ENCODE peak calls at places on chromosomes 16 and 17, in seven cellular contexts. S is fibroblast of the aortic adventitia, W is psoas muscle, I is lung, H is heart left ventricle, Q is NB4, O is A549. T is an unnamed sample.

GRCh38 chr16:30187971-30188561 is 4.7 kb downstream of the CORO1A start:
- DNase-seq in Q (no peak), I (no peak), W (no peak), S (no peak), H (no peak), O (no peak), T (no peak)

GRCh38 chr17:83087788-83088360 is 8.5 kb downstream of the METRNL start:
- DNase-seq in Q (no peak), S (no peak), H (no peak), W (no peak), O (no peak), I (no peak), T (no peak)

GRCh38 chr17:8831234-8831849 is 32.2 kb upstream of the MFSD6L start:
- DNase-seq in H (no peak), O (no peak), Q (no peak), S (no peak), I (no peak), W (no peak), T (no peak)

GRCh38 chr17:31561469-31562412 is 170.3 kb downstream of the RAB11FIP4 start:
- DNase-seq in O (no peak), Q (peak; percentile 68), W (peak; percentile 52), S (peak; percentile 63), H (no peak), I (no peak), T (peak; percentile 52)

GRCh38 chr16:2295056-2295798 is 27.3 kb upstream of the RNPS1 start:
- DNase-seq in Q (peak; percentile 67), W (no peak), I (no peak), O (no peak), H (no peak), S (no peak), T (no peak)

GRCh38 chr17:6753006-6753445 is 2.8 kb upstream of the XAF1 start:
- DNase-seq in I (peak; percentile 41), O (no peak), W (peak; percentile 59), Q (peak; percentile 82), S (peak; percentile 78), H (peak; percentile 81), T (peak; percentile 84)

GRCh38 chr17:76446449-76447231 is 6.3 kb downstream of the UBE2O start:
- DNase-seq in W (no peak), O (peak; percentile 84), Q (peak; percentile 20), I (peak; percentile 61), H (no peak), S (peak; percentile 78), T (peak; percentile 95)

GRCh38 chr16:56569971-56570370 is 5.1 kb downstream of the MT4 start:
- DNase-seq in H (no peak), S (no peak), O (no peak), Q (no peak), I (no peak), W (no peak), T (no peak)

GRCh38 chr17:55814377-55814776 is 63.5 kb downstream of the PCTP start:
- DNase-seq in I (no peak), W (no peak), O (peak; percentile 20), Q (no peak), S (no peak), H (peak; percentile 49), T (no peak)

GRCh38 chr17:4004517-4005295 is 40.5 kb upstream of the ATP2A3 start:
- DNase-seq in H (peak; percentile 57), S (peak; percentile 21), I (peak; percentile 47), Q (peak; percentile 64), W (peak; percentile 50), O (peak; percentile 56), T (peak; percentile 39)

GRCh38 chr16:82050506-82050905 is 15.5 kb downstream of the HSD17B2 start:
- DNase-seq in W (no peak), S (no peak), O (no peak), Q (no peak), I (no peak), H (no peak), T (no peak)

GRCh38 chr17:75774988-75775668 is 9.5 kb upstream of the UNK start:
- DNase-seq in O (no peak), I (no peak), Q (no peak), S (peak; percentile 45), H (no peak), W (no peak), T (no peak)

GRCh38 chr16:27960619-27961295 is 102.8 kb downstream of the GSG1L start:
- DNase-seq in I (no peak), Q (no peak), H (no peak), O (no peak), W (no peak), S (no peak), T (no peak)

GRCh38 chr17:77778636-77779524 is 179.6 kb upstream of the TNRC6C start:
- DNase-seq in Q (no peak), O (peak; percentile 35), S (no peak), H (peak; percentile 80), I (peak; percentile 39), W (peak; percentile 61), T (no peak)

GRCh38 chr16:47197536-47198179 is 53.9 kb upstream of the NETO2 start:
- DNase-seq in I (no peak), H (peak; percentile 42), Q (peak; percentile 39), S (peak; percentile 72), W (peak; percentile 31), O (no peak), T (peak; percentile 28)

GRCh38 chr16:67652578-67653130 is 7.4 kb downstream of the ACD start:
- DNase-seq in O (no peak), S (no peak), H (no peak), W (no peak), Q (peak; percentile 50), I (no peak), T (no peak)

GRCh38 chr17:73795730-73796129 is 151.5 kb upstream of the SDK2 start:
- DNase-seq in S (no peak), Q (no peak), H (no peak), I (no peak), O (no peak), W (no peak), T (no peak)

GRCh38 chr17:60095830-60096229 is 17.1 kb upstream of the HEATR6 start:
- DNase-seq in W (no peak), Q (no peak), O (no peak), H (no peak), S (no peak), I (no peak), T (no peak)

DNA sequence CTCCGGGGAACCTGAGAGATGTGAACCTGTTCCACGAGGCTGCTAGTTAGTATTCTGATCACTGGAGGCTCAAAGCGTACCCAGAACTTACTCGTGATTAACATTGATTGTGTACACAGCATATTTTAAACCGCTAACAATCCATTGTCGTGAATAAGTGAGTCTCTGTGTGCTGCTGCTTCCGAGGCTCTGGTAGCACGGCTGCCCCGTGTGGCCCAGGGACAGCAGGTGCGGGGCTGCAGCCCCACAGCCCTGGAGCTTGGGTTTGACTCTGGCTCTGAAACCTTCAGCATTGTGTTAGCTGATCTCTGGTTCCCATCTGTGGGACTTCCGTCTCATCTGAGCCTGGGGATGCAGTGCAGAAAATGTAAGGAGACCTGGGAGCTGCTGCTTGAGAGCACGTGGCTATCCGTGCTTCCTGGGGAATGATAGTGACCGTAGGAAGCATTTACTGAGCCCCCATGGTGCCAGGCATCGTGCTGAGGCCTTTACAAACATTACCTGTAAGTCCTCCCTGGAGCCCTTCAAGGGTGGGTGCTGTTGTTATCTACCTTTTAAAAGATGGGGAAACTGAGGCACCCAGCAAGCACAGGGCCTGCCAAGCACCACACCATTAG is 190.8 kb upstream of the CHMP6 start:
- DNase-seq in Q (no peak), I (no peak), W (no peak), S (no peak), O (no peak), H (no peak), T (no peak)
- TF ChIP-seq CTCF in Q (no peak), I (no peak), W (no peak), S (no peak), O (no peak), H (no peak), T (no peak)

DNA sequence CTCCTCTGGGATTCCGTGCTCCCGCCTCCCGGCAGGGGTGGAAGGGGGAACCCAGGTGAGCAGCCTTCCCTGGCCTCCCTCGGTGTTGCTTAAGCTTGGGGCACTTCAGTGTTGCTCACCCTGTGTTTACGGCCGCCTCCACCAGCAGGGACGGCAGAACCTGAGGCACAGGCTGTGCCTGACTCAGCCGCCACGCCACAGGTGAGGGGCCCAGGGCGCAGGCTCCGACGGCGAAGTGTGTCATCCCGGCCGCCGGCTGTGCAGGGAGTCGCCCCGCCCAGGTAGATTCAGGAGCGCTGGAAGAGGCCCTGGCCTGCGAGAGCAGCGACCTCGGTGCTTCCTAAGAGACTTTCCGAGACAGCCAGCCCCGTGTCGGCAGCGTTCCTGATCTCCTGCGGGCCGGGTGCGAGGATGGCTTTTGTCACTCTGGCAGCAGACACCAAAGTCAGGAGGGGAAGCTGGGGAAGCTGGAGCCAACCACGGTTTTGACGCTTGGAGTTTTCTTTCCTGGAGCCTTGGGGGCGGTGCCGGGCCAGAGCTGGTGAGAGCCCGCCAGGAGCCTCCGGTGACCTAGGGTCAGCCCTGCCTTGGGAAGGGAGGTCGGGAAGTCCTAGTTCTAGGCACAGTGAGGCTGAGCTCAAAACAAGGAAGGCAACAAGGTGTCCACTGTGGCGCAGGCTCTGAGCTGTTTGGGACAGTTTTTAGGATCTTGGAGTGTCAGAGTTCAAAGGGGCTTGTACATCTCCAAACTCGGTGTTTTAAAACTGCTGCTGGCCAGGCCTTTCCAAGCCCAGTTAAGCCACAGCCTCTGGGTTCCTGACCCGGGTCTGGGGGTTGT is 2.1 kb downstream of the GSE1 start:
- DNase-seq in W (peak; percentile 52), H (peak; percentile 66), O (peak; percentile 66), Q (peak; percentile 60), S (peak; percentile 8), I (peak; percentile 87), T (no peak)
- H3K4me3 ChIP-seq in W (peak overlapping the region; percentile 79), H (peak overlapping the region; percentile 64), O (peak overlapping the region; percentile 96), Q (peak overlapping the region; percentile 70), S (no peak overlapping the region), I (no peak overlapping the region), T (no peak overlapping the region)

DNA sequence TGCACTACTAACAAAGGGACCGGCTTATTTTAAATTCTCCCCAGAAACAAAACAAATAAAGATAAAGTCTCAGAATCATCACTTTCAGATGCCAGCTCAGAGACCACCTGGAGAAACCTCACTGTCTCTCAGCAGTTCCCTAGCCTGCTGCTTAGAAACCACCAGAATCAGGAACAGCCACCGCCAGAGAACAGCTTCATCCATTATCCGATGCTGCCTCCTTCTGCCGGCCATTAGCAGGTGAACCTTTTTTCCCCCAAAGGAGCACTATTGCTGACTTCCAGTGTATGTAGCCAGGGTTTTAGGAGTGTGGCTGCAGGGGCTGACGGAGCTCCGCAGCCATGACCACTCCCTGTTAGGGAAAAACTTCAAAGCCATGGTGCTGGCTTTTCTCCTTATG is 171.2 kb upstream of the DYNLRB2 start:
- DNase-seq in I (no peak), O (peak; percentile 59), S (peak; percentile 52), W (no peak), Q (peak; percentile 8), H (peak; percentile 32), T (peak; percentile 52)
- TF ChIP-seq CTCF in I (peak; percentile 20), O (peak; percentile 63), S (peak; percentile 66), W (no peak), Q (no peak), H (no peak), T (peak; percentile 62)

GRCh38 chr17:19709841-19710240 is 6.5 kb downstream of the SLC47A2 start:
- DNase-seq in W (no peak), H (no peak), S (no peak), O (no peak), I (no peak), Q (no peak), T (no peak)

GRCh38 chr17:19714542-19715411 is 1.6 kb downstream of the SLC47A2 start:
- DNase-seq in H (no peak), Q (no peak), W (no peak), I (no peak), S (no peak), O (no peak), T (no peak)

GRCh38 chr17:19713901-19714361 is 2.5 kb downstream of the SLC47A2 start:
- DNase-seq in S (no peak), O (no peak), H (no peak), I (no peak), Q (no peak), W (no peak), T (no peak)

GRCh38 chr17:19713462-19713861 is 2.9 kb downstream of the SLC47A2 start:
- DNase-seq in S (no peak), O (no peak), W (no peak), Q (no peak), I (no peak), H (no peak), T (no peak)

GRCh38 chr17:19712436-19713004 is 3.9 kb downstream of the SLC47A2 start:
- DNase-seq in H (no peak), Q (no peak), I (no peak), O (no peak), W (no peak), S (no peak), T (no peak)
- H3K4me3 ChIP-seq in H (no peak overlapping the region), Q (no peak overlapping the region), I (no peak overlapping the region), O (no peak overlapping the region), W (no peak overlapping the region), S (no peak overlapping the region), T (no peak overlapping the region)